ENCODE peak calls at places on chromosomes 1 and 21, in six cellular contexts. L is neural progenitor cell, Z is pancreas, X is kidney, C is cardiac muscle cell, E is psoas muscle. R is an unnamed sample. For H3K4me1, the result is how much of the 10 kb centered on the place peaks cover.

GRCh38 chr1:26826261-26827201 is at the start of gene ZDHHC18:
- DNase-seq in L (peak), Z (peak), X (peak), C (peak), E (peak), R (peak)

GRCh38 chr1:168653567-168653966 is 75.4 kb downstream of the DPT start:
- DNase-seq in L (no peak), Z (no peak), X (no peak), C (no peak), E (no peak), R (no peak)

GRCh38 chr1:47380699-47381098 is 35.4 kb upstream of the FOXE3 start:
- DNase-seq in L (no peak), Z (no peak), X (no peak), C (no peak), E (no peak), R (no peak)

GRCh38 chr1:161730050-161730564 is 8.8 kb downstream of the FCRLB start:
- DNase-seq in L (no peak), Z (no peak), X (no peak), C (no peak), E (no peak), R (no peak)

GRCh38 chr21:28867401-28867800 is 125.3 kb downstream of the LTN1 start:
- DNase-seq in L (no peak), Z (no peak), X (no peak), C (no peak), E (no peak), R (no peak)

GRCh38 chr1:226407497-226408284 is at the start of gene PARP1:
- DNase-seq in L (peak), Z (peak), X (peak), C (peak), E (peak), R (peak)

GRCh38 chr1:44811714-44812151 is 3.4 kb downstream of the BTBD19 start:
- DNase-seq in L (no peak), Z (peak), X (peak), C (no peak), E (peak), R (no peak)

GRCh38 chr1:83706354-83706938 is 292.5 kb downstream of the TTLL7 start:
- DNase-seq in L (no peak), Z (no peak), X (no peak), C (no peak), E (no peak), R (no peak)

GRCh38 chr21:37594472-37594951 is 227.9 kb downstream of the DYRK1A start:
- DNase-seq in L (no peak), Z (no peak), X (no peak), C (no peak), E (no peak), R (no peak)

GRCh38 chr1:22830131-22830566 is 119.5 kb downstream of the EPHB2 start:
- DNase-seq in L (no peak), Z (no peak), X (peak), C (no peak), E (no peak), R (no peak)

GRCh38 chr1:41661428-41662060 is 177.1 kb upstream of the EDN2 start:
- DNase-seq in L (no peak), Z (peak), X (peak), C (no peak), E (no peak), R (no peak)

GRCh38 chr1:235063068-235063765 is 65.4 kb downstream of the TOMM20 start:
- DNase-seq in L (no peak), Z (no peak), X (peak), C (no peak), E (no peak), R (peak)

GRCh38 chr1:145962157-145963102 is 1.9 kb downstream of the ANKRD34A start:
- DNase-seq in L (peak), Z (peak), X (peak), C (no peak), E (peak), R (no peak)

GRCh38 chr1:161166669-161167548 is 683 bp downstream of the PPOX start:
- DNase-seq in L (peak), Z (peak), X (peak), C (peak), E (no peak), R (peak)

GRCh38 chr1:48263042-48263441 is 40.5 kb downstream of the SLC5A9 start:
- DNase-seq in L (no peak), Z (no peak), X (no peak), C (no peak), E (no peak), R (no peak)

GRCh38 chr1:26945728-26946127 is 14.5 kb downstream of the KDF1 start:
- DNase-seq in L (no peak), Z (no peak), X (no peak), C (no peak), E (no peak), R (no peak)

GRCh38 chr1:225877570-225877969 is 4.6 kb downstream of the TMEM63A start:
- DNase-seq in L (peak), Z (no peak), X (peak), C (peak), E (peak), R (peak)

GRCh38 chr21:33916200-33916567 is 580 bp upstream of the ATP5PO start:
- DNase-seq in L (peak), Z (no peak), X (no peak), C (no peak), E (no peak), R (no peak)

GRCh38 chr1:101745549-101745948 is 251.2 kb downstream of the OLFM3 start:
- DNase-seq in L (no peak), Z (no peak), X (no peak), C (no peak), E (no peak), R (no peak)

GRCh38 chr1:106189780-106190179 is 866.7 kb upstream of the PRMT6 start:
- DNase-seq in L (no peak), Z (no peak), X (no peak), C (no peak), E (no peak), R (no peak)

DNA sequence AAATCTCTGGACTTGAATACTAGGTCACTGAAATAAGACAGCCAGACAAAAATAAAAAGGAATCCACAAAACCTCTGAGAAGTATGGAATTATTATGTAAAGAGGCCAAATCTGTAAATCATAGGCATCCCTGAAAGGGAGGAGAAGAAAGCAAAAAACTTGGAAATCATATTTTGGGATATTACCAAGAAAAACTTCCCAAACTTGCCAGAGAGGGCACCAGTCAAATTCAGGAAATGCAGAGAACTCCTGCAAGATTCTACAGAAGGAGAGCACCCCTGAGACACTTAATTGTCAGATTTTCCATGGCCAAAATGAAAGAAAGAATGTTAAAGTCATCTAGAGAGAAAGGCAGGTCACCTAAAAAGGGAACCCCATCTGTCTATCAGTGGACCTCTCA is 862.3 kb upstream of the PRMT6 start:
- DNase-seq in L (no peak), Z (no peak), X (no peak), C (no peak), E (no peak), R (no peak)
- TF ChIP-seq CTCF in L (peak), Z (no peak), X (no peak), C (no peak), E (no peak), R (no peak)

DNA sequence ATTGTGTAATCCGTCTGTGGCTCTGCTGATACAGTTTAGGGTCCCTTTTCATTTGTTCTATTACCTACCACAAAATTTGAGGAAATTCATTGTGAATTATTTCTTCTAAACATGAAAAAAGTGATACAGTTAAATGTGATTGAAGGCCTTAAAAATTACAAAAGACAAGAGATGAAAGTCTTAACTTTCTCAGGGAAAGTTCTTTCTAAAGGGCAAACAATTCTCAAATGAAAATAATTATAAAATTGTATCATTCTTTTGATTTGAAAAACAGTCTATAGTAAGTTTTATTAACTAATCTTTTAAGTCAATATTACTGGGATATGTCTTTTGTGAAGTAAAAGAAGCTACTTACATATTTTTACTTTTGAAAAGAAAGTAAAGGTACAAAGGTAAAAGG is 57.4 kb upstream of the SCYL3 start:
- DNase-seq in L (no peak), Z (no peak), X (no peak), C (no peak), E (no peak), R (no peak)
- H3K4me1 ChIP-seq in L (under half), Z (under half), X (under half), C (under half), E (under half), R (under half)

GRCh38 chr1:94047914-94048313 is 73.0 kb downstream of the ABCA4 start:
- DNase-seq in L (no peak), Z (no peak), X (no peak), C (no peak), E (no peak), R (no peak)

GRCh38 chr1:94044891-94045290 is 76.1 kb downstream of the ABCA4 start:
- DNase-seq in L (no peak), Z (no peak), X (no peak), C (no peak), E (no peak), R (no peak)

GRCh38 chr1:94043738-94044289 is 77.1 kb downstream of the ABCA4 start:
- DNase-seq in L (no peak), Z (no peak), X (no peak), C (no peak), E (no peak), R (no peak)

GRCh38 chr1:94044290-94044790 is 76.6 kb downstream of the ABCA4 start:
- DNase-seq in L (no peak), Z (no peak), X (peak), C (no peak), E (peak), R (no peak)

GRCh38 chr1:94045465-94046056 is 75.4 kb downstream of the ABCA4 start:
- DNase-seq in L (peak), Z (no peak), X (peak), C (peak), E (peak), R (peak)
- TF ChIP-seq CTCF in L (peak), Z (peak), X (peak), C (peak), E (peak), R (peak)

GRCh38 chr1:1151306-1151705 is 22.4 kb upstream of the TTLL10 start:
- DNase-seq in L (no peak), Z (no peak), X (no peak), C (no peak), E (no peak), R (no peak)
- H3K4me1 ChIP-seq in L (under half), Z (under half), X (under half), C (under half), E (under half), R (under half)

DNA sequence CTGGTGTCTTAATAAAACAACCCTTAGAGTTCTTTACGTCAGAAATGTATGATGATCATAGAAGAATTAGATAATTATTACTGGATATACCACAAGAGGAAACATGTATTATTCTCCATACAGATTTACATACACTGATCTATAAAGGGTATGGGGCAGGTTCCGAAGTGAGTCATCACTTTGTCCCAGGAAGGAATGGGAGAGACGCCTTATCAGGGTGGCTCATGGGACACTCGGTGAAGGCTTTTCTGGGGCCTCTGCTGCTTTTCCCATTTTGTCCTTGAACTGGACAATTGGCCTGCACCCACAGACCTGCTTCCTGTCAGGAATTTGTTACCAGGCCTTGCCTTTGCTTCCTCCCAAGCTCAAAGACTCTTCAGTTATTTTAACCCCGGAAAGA is 233.8 kb upstream of the RUNX1 start:
- DNase-seq in L (no peak), Z (no peak), X (no peak), C (no peak), E (no peak), R (no peak)
- TF ChIP-seq CTCF in L (no peak), Z (no peak), X (no peak), C (no peak), E (no peak), R (no peak)

R was measured in Caco-2.